ENCODE peak calls at places on chromosomes 16 and 17, in eight cellular contexts. One of them, this sample, is unnamed.

GRCh38 chr16:27800817-27801216 is 250.9 kb downstream of the KATNIP start:
- DNase-seq in RPMI7951: no peak
- DNase-seq in kidney glomerular epithelial cell: no peak
- DNase-seq in fibroblast of mammary gland: no peak
- DNase-seq in AG04449: no peak
- DNase-seq in heart right ventricle: no peak
- DNase-seq in anterior cingulate cortex: no peak
- DNase-seq in activated gamma-delta T cell treated with Interleukin-2 at 50 U/mL for 16 hours: no peak
- DNase-seq in this sample: no peak

GRCh38 chr17:40297511-40297910 is 9.8 kb downstream of the CDC6 start:
- DNase-seq in RPMI7951: no peak
- DNase-seq in kidney glomerular epithelial cell: no peak
- DNase-seq in fibroblast of mammary gland: no peak
- DNase-seq in AG04449: no peak
- DNase-seq in heart right ventricle: no peak
- DNase-seq in anterior cingulate cortex: no peak
- DNase-seq in activated gamma-delta T cell treated with Interleukin-2 at 50 U/mL for 16 hours: no peak
- DNase-seq in this sample: no peak

GRCh38 chr17:66717680-66718079 is 117.2 kb upstream of the CACNG5 start:
- DNase-seq in RPMI7951: no peak
- DNase-seq in kidney glomerular epithelial cell: no peak
- DNase-seq in fibroblast of mammary gland: no peak
- DNase-seq in AG04449: no peak
- DNase-seq in heart right ventricle: no peak
- DNase-seq in anterior cingulate cortex: no peak
- DNase-seq in activated gamma-delta T cell treated with Interleukin-2 at 50 U/mL for 16 hours: no peak
- DNase-seq in this sample: no peak

GRCh38 chr16:49980166-49980565 is 44.9 kb upstream of the CNEP1R1 start:
- DNase-seq in RPMI7951: no peak
- DNase-seq in kidney glomerular epithelial cell: peak
- DNase-seq in fibroblast of mammary gland: no peak
- DNase-seq in AG04449: no peak
- DNase-seq in heart right ventricle: no peak
- DNase-seq in anterior cingulate cortex: no peak
- DNase-seq in activated gamma-delta T cell treated with Interleukin-2 at 50 U/mL for 16 hours: no peak
- DNase-seq in this sample: no peak

GRCh38 chr16:77882359-77882758 is 94.0 kb downstream of the VAT1L start:
- DNase-seq in RPMI7951: peak
- DNase-seq in kidney glomerular epithelial cell: no peak
- DNase-seq in fibroblast of mammary gland: peak
- DNase-seq in AG04449: no peak
- DNase-seq in heart right ventricle: no peak
- DNase-seq in anterior cingulate cortex: no peak
- DNase-seq in activated gamma-delta T cell treated with Interleukin-2 at 50 U/mL for 16 hours: no peak
- DNase-seq in this sample: no peak

GRCh38 chr17:39674702-39675389 is 6.6 kb downstream of the PNMT start:
- DNase-seq in RPMI7951: no peak
- DNase-seq in kidney glomerular epithelial cell: no peak
- DNase-seq in fibroblast of mammary gland: peak
- DNase-seq in AG04449: no peak
- DNase-seq in heart right ventricle: peak
- DNase-seq in anterior cingulate cortex: no peak
- DNase-seq in activated gamma-delta T cell treated with Interleukin-2 at 50 U/mL for 16 hours: no peak
- DNase-seq in this sample: no peak

GRCh38 chr17:38873646-38874380 is 4.0 kb downstream of the LASP1 start:
- DNase-seq in RPMI7951: no peak
- DNase-seq in kidney glomerular epithelial cell: peak
- DNase-seq in fibroblast of mammary gland: no peak
- DNase-seq in AG04449: no peak
- DNase-seq in heart right ventricle: no peak
- DNase-seq in anterior cingulate cortex: no peak
- DNase-seq in activated gamma-delta T cell treated with Interleukin-2 at 50 U/mL for 16 hours: no peak
- DNase-seq in this sample: no peak

GRCh38 chr17:8922923-8923322 is 42.6 kb downstream of the PIK3R5 start:
- DNase-seq in RPMI7951: no peak
- DNase-seq in kidney glomerular epithelial cell: no peak
- DNase-seq in fibroblast of mammary gland: peak
- DNase-seq in AG04449: no peak
- DNase-seq in heart right ventricle: no peak
- DNase-seq in anterior cingulate cortex: no peak
- DNase-seq in activated gamma-delta T cell treated with Interleukin-2 at 50 U/mL for 16 hours: no peak
- DNase-seq in this sample: no peak

GRCh38 chr16:27426423-27427408 is 24.7 kb downstream of the IL21R start:
- DNase-seq in RPMI7951: peak
- DNase-seq in kidney glomerular epithelial cell: peak
- DNase-seq in fibroblast of mammary gland: peak
- DNase-seq in AG04449: peak
- DNase-seq in heart right ventricle: peak
- DNase-seq in anterior cingulate cortex: no peak
- DNase-seq in activated gamma-delta T cell treated with Interleukin-2 at 50 U/mL for 16 hours: peak
- DNase-seq in this sample: peak

GRCh38 chr16:87465306-87465705 is 27.5 kb downstream of the ZCCHC14 start:
- DNase-seq in RPMI7951: peak
- DNase-seq in kidney glomerular epithelial cell: no peak
- DNase-seq in fibroblast of mammary gland: peak
- DNase-seq in AG04449: peak
- DNase-seq in heart right ventricle: peak
- DNase-seq in anterior cingulate cortex: no peak
- DNase-seq in activated gamma-delta T cell treated with Interleukin-2 at 50 U/mL for 16 hours: no peak
- DNase-seq in this sample: peak

GRCh38 chr17:11241611-11242226 is 706 bp downstream of the SHISA6 start:
- DNase-seq in RPMI7951: no peak
- DNase-seq in kidney glomerular epithelial cell: no peak
- DNase-seq in fibroblast of mammary gland: no peak
- DNase-seq in AG04449: no peak
- DNase-seq in heart right ventricle: no peak
- DNase-seq in anterior cingulate cortex: no peak
- DNase-seq in activated gamma-delta T cell treated with Interleukin-2 at 50 U/mL for 16 hours: no peak
- DNase-seq in this sample: no peak

GRCh38 chr16:74257061-74257460 is 39.6 kb upstream of the PSMD7 start:
- DNase-seq in RPMI7951: no peak
- DNase-seq in kidney glomerular epithelial cell: no peak
- DNase-seq in fibroblast of mammary gland: no peak
- DNase-seq in AG04449: no peak
- DNase-seq in heart right ventricle: no peak
- DNase-seq in anterior cingulate cortex: no peak
- DNase-seq in activated gamma-delta T cell treated with Interleukin-2 at 50 U/mL for 16 hours: no peak
- DNase-seq in this sample: no peak

GRCh38 chr17:58415371-58416055 is 1.8 kb downstream of the RNF43 start:
- DNase-seq in RPMI7951: no peak
- DNase-seq in kidney glomerular epithelial cell: no peak
- DNase-seq in fibroblast of mammary gland: no peak
- DNase-seq in AG04449: no peak
- DNase-seq in heart right ventricle: no peak
- DNase-seq in anterior cingulate cortex: no peak
- DNase-seq in activated gamma-delta T cell treated with Interleukin-2 at 50 U/mL for 16 hours: no peak
- DNase-seq in this sample: peak

GRCh38 chr16:23701045-23701444 is 12.0 kb downstream of the ERN2 start:
- DNase-seq in RPMI7951: no peak
- DNase-seq in kidney glomerular epithelial cell: no peak
- DNase-seq in fibroblast of mammary gland: no peak
- DNase-seq in AG04449: no peak
- DNase-seq in heart right ventricle: no peak
- DNase-seq in anterior cingulate cortex: no peak
- DNase-seq in activated gamma-delta T cell treated with Interleukin-2 at 50 U/mL for 16 hours: no peak
- DNase-seq in this sample: no peak

GRCh38 chr17:80527016-80527645 is 17.5 kb upstream of the RPTOR start:
- DNase-seq in RPMI7951: no peak
- DNase-seq in kidney glomerular epithelial cell: no peak
- DNase-seq in fibroblast of mammary gland: no peak
- DNase-seq in AG04449: no peak
- DNase-seq in heart right ventricle: no peak
- DNase-seq in anterior cingulate cortex: no peak
- DNase-seq in activated gamma-delta T cell treated with Interleukin-2 at 50 U/mL for 16 hours: no peak
- DNase-seq in this sample: no peak

GRCh38 chr16:2243781-2244180 is 7.5 kb downstream of the DNASE1L2 start:
- DNase-seq in RPMI7951: no peak
- DNase-seq in kidney glomerular epithelial cell: no peak
- DNase-seq in fibroblast of mammary gland: no peak
- DNase-seq in AG04449: no peak
- DNase-seq in heart right ventricle: no peak
- DNase-seq in anterior cingulate cortex: no peak
- DNase-seq in activated gamma-delta T cell treated with Interleukin-2 at 50 U/mL for 16 hours: no peak
- DNase-seq in this sample: no peak

GRCh38 chr17:61996916-61997605 is 68.0 kb downstream of the MED13 start:
- DNase-seq in RPMI7951: no peak
- DNase-seq in kidney glomerular epithelial cell: no peak
- DNase-seq in fibroblast of mammary gland: no peak
- DNase-seq in AG04449: no peak
- DNase-seq in heart right ventricle: no peak
- DNase-seq in anterior cingulate cortex: no peak
- DNase-seq in activated gamma-delta T cell treated with Interleukin-2 at 50 U/mL for 16 hours: no peak
- DNase-seq in this sample: no peak

GRCh38 chr17:65742433-65743312 is 181.2 kb upstream of the AXIN2 start:
- DNase-seq in RPMI7951: peak
- DNase-seq in kidney glomerular epithelial cell: peak
- DNase-seq in fibroblast of mammary gland: peak
- DNase-seq in AG04449: peak
- DNase-seq in heart right ventricle: no peak
- DNase-seq in anterior cingulate cortex: no peak
- DNase-seq in activated gamma-delta T cell treated with Interleukin-2 at 50 U/mL for 16 hours: no peak
- DNase-seq in this sample: no peak

GRCh38 chr16:14378684-14379467 is 251.2 kb downstream of the PARN start:
- DNase-seq in RPMI7951: peak
- DNase-seq in kidney glomerular epithelial cell: no peak
- DNase-seq in fibroblast of mammary gland: peak
- DNase-seq in AG04449: no peak
- DNase-seq in heart right ventricle: no peak
- DNase-seq in anterior cingulate cortex: no peak
- DNase-seq in activated gamma-delta T cell treated with Interleukin-2 at 50 U/mL for 16 hours: no peak
- DNase-seq in this sample: no peak

GRCh38 chr17:48704521-48704920 is 17.8 kb downstream of the PRAC1 start:
- DNase-seq in RPMI7951: no peak
- DNase-seq in kidney glomerular epithelial cell: no peak
- DNase-seq in fibroblast of mammary gland: no peak
- DNase-seq in AG04449: no peak
- DNase-seq in heart right ventricle: no peak
- DNase-seq in anterior cingulate cortex: no peak
- DNase-seq in activated gamma-delta T cell treated with Interleukin-2 at 50 U/mL for 16 hours: no peak
- DNase-seq in this sample: no peak

GRCh38 chr17:57563968-57564367 is 181.1 kb downstream of the CCDC182 start:
- DNase-seq in RPMI7951: no peak
- DNase-seq in kidney glomerular epithelial cell: no peak
- DNase-seq in fibroblast of mammary gland: no peak
- DNase-seq in AG04449: no peak
- DNase-seq in heart right ventricle: no peak
- DNase-seq in anterior cingulate cortex: peak
- DNase-seq in activated gamma-delta T cell treated with Interleukin-2 at 50 U/mL for 16 hours: no peak
- DNase-seq in this sample: no peak

GRCh38 chr17:81924557-81925532 is 2.7 kb downstream of the MAFG start:
- DNase-seq in RPMI7951: no peak
- DNase-seq in kidney glomerular epithelial cell: no peak
- DNase-seq in fibroblast of mammary gland: no peak
- DNase-seq in AG04449: no peak
- DNase-seq in heart right ventricle: no peak
- DNase-seq in anterior cingulate cortex: no peak
- DNase-seq in activated gamma-delta T cell treated with Interleukin-2 at 50 U/mL for 16 hours: no peak
- DNase-seq in this sample: no peak

GRCh38 chr17:32123782-32124181 is 18.5 kb upstream of the RHOT1 start:
- DNase-seq in RPMI7951: no peak
- DNase-seq in kidney glomerular epithelial cell: no peak
- DNase-seq in fibroblast of mammary gland: peak
- DNase-seq in AG04449: no peak
- DNase-seq in heart right ventricle: no peak
- DNase-seq in anterior cingulate cortex: no peak
- DNase-seq in activated gamma-delta T cell treated with Interleukin-2 at 50 U/mL for 16 hours: no peak
- DNase-seq in this sample: peak

GRCh38 chr17:78391843-78392242 is 13.4 kb downstream of the PGS1 start:
- DNase-seq in RPMI7951: peak
- DNase-seq in kidney glomerular epithelial cell: peak
- DNase-seq in fibroblast of mammary gland: peak
- DNase-seq in AG04449: no peak
- DNase-seq in heart right ventricle: no peak
- DNase-seq in anterior cingulate cortex: no peak
- DNase-seq in activated gamma-delta T cell treated with Interleukin-2 at 50 U/mL for 16 hours: no peak
- DNase-seq in this sample: peak

GRCh38 chr17:35087731-35088646 is 24.5 kb upstream of the RFFL start:
- DNase-seq in RPMI7951: peak
- DNase-seq in kidney glomerular epithelial cell: peak
- DNase-seq in fibroblast of mammary gland: peak
- DNase-seq in AG04449: no peak
- DNase-seq in heart right ventricle: peak
- DNase-seq in anterior cingulate cortex: peak
- DNase-seq in activated gamma-delta T cell treated with Interleukin-2 at 50 U/mL for 16 hours: peak
- DNase-seq in this sample: peak

GRCh38 chr17:19897901-19898300 is 30.2 kb upstream of the ULK2 start:
- DNase-seq in RPMI7951: peak
- DNase-seq in kidney glomerular epithelial cell: no peak
- DNase-seq in fibroblast of mammary gland: peak
- DNase-seq in AG04449: peak
- DNase-seq in heart right ventricle: no peak
- DNase-seq in anterior cingulate cortex: no peak
- DNase-seq in activated gamma-delta T cell treated with Interleukin-2 at 50 U/mL for 16 hours: no peak
- DNase-seq in this sample: peak

GRCh38 chr16:64596196-64596595 is 525.7 kb downstream of the CDH11 start:
- DNase-seq in RPMI7951: no peak
- DNase-seq in kidney glomerular epithelial cell: no peak
- DNase-seq in fibroblast of mammary gland: no peak
- DNase-seq in AG04449: no peak
- DNase-seq in heart right ventricle: no peak
- DNase-seq in anterior cingulate cortex: no peak
- DNase-seq in activated gamma-delta T cell treated with Interleukin-2 at 50 U/mL for 16 hours: no peak
- DNase-seq in this sample: no peak

GRCh38 chr16:30793508-30794069 is 6.6 kb upstream of the ZNF629 start:
- DNase-seq in RPMI7951: no peak
- DNase-seq in kidney glomerular epithelial cell: no peak
- DNase-seq in fibroblast of mammary gland: no peak
- DNase-seq in AG04449: no peak
- DNase-seq in heart right ventricle: no peak
- DNase-seq in anterior cingulate cortex: no peak
- DNase-seq in activated gamma-delta T cell treated with Interleukin-2 at 50 U/mL for 16 hours: no peak
- DNase-seq in this sample: no peak

GRCh38 chr16:14302031-14302398 is 230.9 kb downstream of the MRTFB start:
- DNase-seq in RPMI7951: peak
- DNase-seq in kidney glomerular epithelial cell: peak
- DNase-seq in fibroblast of mammary gland: peak
- DNase-seq in AG04449: no peak
- DNase-seq in heart right ventricle: peak
- DNase-seq in anterior cingulate cortex: peak
- DNase-seq in activated gamma-delta T cell treated with Interleukin-2 at 50 U/mL for 16 hours: no peak
- DNase-seq in this sample: peak

GRCh38 chr17:10200016-10200415 is 1.6 kb upstream of the GAS7 start:
- DNase-seq in RPMI7951: no peak
- DNase-seq in kidney glomerular epithelial cell: no peak
- DNase-seq in fibroblast of mammary gland: no peak
- DNase-seq in AG04449: no peak
- DNase-seq in heart right ventricle: no peak
- DNase-seq in anterior cingulate cortex: no peak
- DNase-seq in activated gamma-delta T cell treated with Interleukin-2 at 50 U/mL for 16 hours: no peak
- DNase-seq in this sample: no peak

GRCh38 chr17:2259769-2260536 is 43.6 kb downstream of the SMG6 start:
- DNase-seq in RPMI7951: no peak
- DNase-seq in kidney glomerular epithelial cell: no peak
- DNase-seq in fibroblast of mammary gland: peak
- DNase-seq in AG04449: no peak
- DNase-seq in heart right ventricle: no peak
- DNase-seq in anterior cingulate cortex: no peak
- DNase-seq in activated gamma-delta T cell treated with Interleukin-2 at 50 U/mL for 16 hours: peak
- DNase-seq in this sample: no peak

GRCh38 chr16:65658339-65659275 is 536.7 kb upstream of the CDH11 start:
- DNase-seq in RPMI7951: peak
- DNase-seq in kidney glomerular epithelial cell: peak
- DNase-seq in fibroblast of mammary gland: peak
- DNase-seq in AG04449: peak
- DNase-seq in heart right ventricle: no peak
- DNase-seq in anterior cingulate cortex: no peak
- DNase-seq in activated gamma-delta T cell treated with Interleukin-2 at 50 U/mL for 16 hours: no peak
- DNase-seq in this sample: peak

GRCh38 chr17:82065638-82066303 is at the start of gene DUS1L:
- DNase-seq in RPMI7951: peak
- DNase-seq in kidney glomerular epithelial cell: no peak
- DNase-seq in fibroblast of mammary gland: peak
- DNase-seq in AG04449: no peak
- DNase-seq in heart right ventricle: peak
- DNase-seq in anterior cingulate cortex: peak
- DNase-seq in activated gamma-delta T cell treated with Interleukin-2 at 50 U/mL for 16 hours: peak
- DNase-seq in this sample: no peak

This sample was measured in H4.